ENCODE peak calls at places on chromosomes 7 and 10, in five cellular contexts. K is GM20000, F is neural crest cell, O is H1, Y is A549. C is an unnamed sample.

GRCh38 chr7:2399848-2400587 is 3.4 kb upstream of the CHST12 start:
- DNase-seq in K (no peak), F (no peak), O (no peak), Y (peak), C (no peak)

GRCh38 chr10:107915277-107915634 is 750.8 kb upstream of the SORCS1 start:
- DNase-seq in K (peak), F (no peak), O (no peak), Y (peak), C (no peak)

GRCh38 chr7:30595461-30596042 is 874 bp downstream of the GARS1 start:
- DNase-seq in K (peak), F (no peak), O (no peak), Y (no peak), C (no peak)

GRCh38 chr10:103917326-103918052 is 495 bp downstream of the STN1 start:
- DNase-seq in K (peak), F (peak), O (no peak), Y (peak), C (peak)

GRCh38 chr7:103902917-103903316 is 86.5 kb downstream of the RELN start:
- DNase-seq in K (no peak), F (no peak), O (no peak), Y (no peak), C (no peak)

GRCh38 chr7:64101126-64101942 is 56.1 kb downstream of the ZNF727 start:
- DNase-seq in K (no peak), F (no peak), O (no peak), Y (no peak), C (no peak)

GRCh38 chr10:28331821-28332220 is 29.0 kb upstream of the MPP7 start:
- DNase-seq in K (no peak), F (no peak), O (no peak), Y (no peak), C (no peak)

GRCh38 chr7:101954494-101954893 is 137.1 kb downstream of the CUX1 start:
- DNase-seq in K (no peak), F (no peak), O (no peak), Y (no peak), C (no peak)

GRCh38 chr10:7298495-7298894 is 112.3 kb downstream of the SFMBT2 start:
- DNase-seq in K (no peak), F (no peak), O (no peak), Y (no peak), C (no peak)

GRCh38 chr10:128860574-128860973 is 606.5 kb upstream of the MGMT start:
- DNase-seq in K (no peak), F (no peak), O (peak), Y (no peak), C (no peak)

GRCh38 chr10:11311027-11311426 is 293.4 kb downstream of the CELF2 start:
- DNase-seq in K (no peak), F (no peak), O (no peak), Y (no peak), C (no peak)

GRCh38 chr10:93386496-93387369 is 95.4 kb downstream of the MYOF start:
- DNase-seq in K (no peak), F (no peak), O (no peak), Y (no peak), C (no peak)

GRCh38 chr10:24334279-24334922 is 125.5 kb downstream of the KIAA1217 start:
- DNase-seq in K (no peak), F (no peak), O (no peak), Y (no peak), C (no peak)

GRCh38 chr10:43294241-43294658 is 27.4 kb upstream of the RASGEF1A start:
- DNase-seq in K (no peak), F (no peak), O (no peak), Y (no peak), C (no peak)

GRCh38 chr7:105682331-105683070 is 101.2 kb upstream of the EFCAB10 start:
- DNase-seq in K (no peak), F (no peak), O (no peak), Y (no peak), C (no peak)

DNA sequence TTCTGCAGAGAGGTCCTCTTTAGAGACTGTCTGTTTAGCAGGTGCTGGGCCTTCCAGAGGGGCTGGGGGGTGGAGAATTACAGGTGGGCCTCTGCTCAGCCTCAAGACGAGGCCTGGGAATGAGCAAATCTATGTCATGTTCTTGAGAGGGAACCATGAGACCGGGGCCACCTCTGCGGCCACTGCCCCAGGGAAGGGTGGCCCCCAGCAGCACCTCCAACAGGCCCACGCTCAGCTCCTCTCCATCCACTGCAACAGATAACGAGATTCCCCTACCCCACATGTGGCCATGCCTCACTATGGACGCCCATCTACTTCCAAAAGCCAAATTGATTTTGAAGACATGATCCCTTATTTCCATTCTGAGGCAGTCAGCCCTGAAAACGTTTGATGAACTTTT is 176.9 kb downstream of the TCERG1L start:
- DNase-seq in K (no peak), F (no peak), O (no peak), Y (no peak), C (no peak)
- TF ChIP-seq CTCF in K (no peak), F (no peak), O (no peak), Y (no peak), C (no peak)

GRCh38 chr7:85065888-85066485 is 120.9 kb downstream of the SEMA3D start:
- DNase-seq in K (no peak), F (no peak), O (no peak), Y (no peak), C (no peak)
- TF ChIP-seq CTCF in K (no peak), F (no peak), O (no peak), Y (no peak), C (no peak)

DNA sequence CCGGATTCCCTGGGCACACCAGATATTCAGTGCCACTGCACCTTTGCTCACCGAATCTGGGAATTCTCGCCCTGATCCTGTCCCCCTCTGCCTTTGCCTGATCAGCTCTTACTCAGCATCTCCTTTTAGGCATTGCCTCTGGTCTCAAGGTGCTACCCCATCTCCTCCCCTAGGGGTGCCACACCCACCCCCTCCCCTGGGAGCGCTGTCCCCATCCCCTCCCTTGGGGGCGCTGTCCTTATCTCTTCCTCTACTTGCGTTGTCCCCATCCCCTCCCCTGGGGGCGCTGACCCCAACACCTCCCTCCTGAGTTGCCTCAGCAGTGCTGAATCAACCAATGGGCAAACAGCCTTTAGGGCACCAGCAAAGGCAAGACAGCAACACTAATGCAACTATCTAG is 686.9 kb upstream of the FOXK1 start:
- DNase-seq in K (no peak), F (no peak), O (peak), Y (peak), C (no peak)
- TF ChIP-seq CTCF in K (no peak), F (peak), O (peak), Y (no peak), C (no peak)

DNA sequence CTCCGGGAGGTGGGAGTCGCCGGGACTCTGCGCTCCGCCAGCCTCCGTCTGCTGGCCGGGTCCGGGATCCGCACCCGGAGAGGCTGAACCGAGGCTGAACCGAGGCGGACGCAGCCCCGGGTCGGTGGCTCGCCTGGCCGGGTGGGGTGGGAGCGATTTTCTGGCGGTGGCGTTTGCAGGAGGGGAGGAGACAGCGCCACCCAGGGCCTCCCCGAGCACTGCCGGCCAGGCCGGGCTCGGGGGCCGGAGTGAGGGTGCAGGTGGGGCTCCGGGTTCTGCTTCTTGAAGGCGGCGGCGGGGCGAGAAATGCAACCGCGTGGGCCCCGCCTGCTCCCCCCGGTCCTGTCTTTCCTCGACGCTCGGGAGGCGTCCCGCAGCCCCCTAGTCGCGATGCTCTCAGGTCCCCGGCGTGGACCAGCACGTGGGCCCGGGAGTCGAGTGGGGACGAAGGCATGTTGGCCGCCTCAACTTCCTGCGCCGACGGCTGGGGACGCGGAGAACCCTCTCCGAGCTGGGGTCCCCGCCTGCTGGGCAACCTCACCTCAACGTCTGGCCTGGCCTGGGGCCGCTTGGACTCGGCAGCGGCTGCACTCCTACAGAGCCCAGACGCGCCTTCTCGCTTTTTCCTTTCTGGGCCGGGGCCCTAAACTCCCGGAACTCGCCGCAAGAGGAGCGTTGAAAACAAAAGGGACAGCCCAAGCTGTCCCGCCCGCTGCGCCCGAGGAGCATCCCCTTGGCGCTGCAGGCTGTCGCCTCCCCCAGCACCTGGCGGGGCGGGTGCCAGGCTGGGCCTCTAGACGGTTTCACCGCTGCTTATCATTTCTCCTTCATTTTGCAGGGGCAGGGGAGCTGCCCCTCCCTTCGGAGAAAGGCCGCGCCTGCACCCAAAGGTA is 25.2 kb upstream of the VAX1 start:
- DNase-seq in K (no peak), F (peak), O (peak), Y (peak), C (peak)
- TF ChIP-seq CTCF in K (no peak), F (peak), O (peak), Y (peak), C (peak)

DNA sequence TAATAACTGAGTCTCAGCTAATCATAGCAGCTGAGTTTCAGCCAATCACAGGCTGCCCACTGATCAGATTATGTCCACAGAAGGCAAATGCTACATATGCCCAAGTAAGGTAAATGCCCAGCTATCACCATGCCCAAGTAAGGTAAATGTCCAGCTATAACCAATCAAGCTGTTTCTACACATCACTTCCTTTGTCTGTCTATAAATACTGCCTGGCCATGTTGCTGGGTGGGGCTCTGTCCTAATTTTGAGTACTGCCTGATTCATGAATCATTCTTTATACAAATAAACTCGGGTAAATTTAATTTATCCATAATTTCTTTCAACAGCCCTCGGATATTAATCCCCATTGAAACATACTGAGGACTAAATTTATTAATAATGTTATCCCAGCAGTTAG is 312.4 kb downstream of the CACNA2D1 start:
- DNase-seq in K (no peak), F (no peak), O (no peak), Y (peak), C (no peak)
- TF ChIP-seq CTCF in K (no peak), F (no peak), O (no peak), Y (no peak), C (no peak)

GRCh38 chr10:123149568-123150228 is 1.8 kb downstream of the HMX2 start:
- DNase-seq in K (peak), F (no peak), O (peak), Y (no peak), C (peak)
- TF ChIP-seq CTCF in K (no peak), F (no peak), O (no peak), Y (no peak), C (no peak)

DNA sequence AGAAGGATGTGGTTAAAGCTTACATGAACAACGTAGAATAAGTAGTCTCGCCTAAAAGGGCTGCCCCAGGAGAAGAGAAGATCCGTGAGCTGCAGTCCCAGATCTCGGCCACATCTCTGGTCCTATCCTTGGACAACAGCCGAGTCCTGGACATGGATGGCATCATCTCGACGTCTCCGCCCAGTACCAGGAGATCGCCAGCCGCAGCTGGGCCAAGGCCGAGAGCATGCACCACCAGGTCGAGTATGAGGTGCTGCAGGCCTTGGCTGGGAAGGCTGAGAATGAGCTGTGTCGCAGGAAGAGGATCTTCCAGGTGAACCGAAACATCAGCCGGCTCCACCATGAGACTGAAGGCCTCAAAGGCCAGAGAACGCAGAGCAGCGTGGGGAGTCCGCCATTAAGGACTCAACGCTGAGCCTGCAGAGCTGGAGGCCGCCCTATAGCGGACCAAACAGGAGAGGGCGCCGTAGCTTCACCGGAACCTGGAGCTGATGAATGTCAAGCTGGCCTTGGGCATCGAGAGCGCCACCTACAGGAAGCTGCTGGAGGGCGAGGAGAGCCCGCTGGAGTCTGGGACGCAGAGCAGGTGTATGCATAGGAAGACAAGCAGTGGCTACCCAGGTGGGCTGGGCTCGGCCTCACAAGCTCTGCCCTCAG is 22.2 kb downstream of the LIPK start:
- DNase-seq in K (no peak), F (peak), O (peak), Y (peak), C (peak)
- TF ChIP-seq CTCF in K (peak), F (peak), O (peak), Y (peak), C (peak)